ENCODE peak calls at places on chromosomes 7 and 10, in four cellular contexts. N is GM12891, S is K562, H is GM12878. A is an unnamed sample.

GRCh38 chr7:94913391-94913790 is 6.0 kb downstream of the PPP1R9A start:
- DNase-seq in N (no peak), S (no peak), H (no peak), A (no peak)

GRCh38 chr10:14822879-14823755 is 14.7 kb downstream of the CDNF start:
- DNase-seq in N (peak), S (no peak), H (no peak), A (peak)

GRCh38 chr10:44966129-44966815 is 6.7 kb downstream of the RASSF4 start:
- DNase-seq in N (no peak), S (no peak), H (no peak), A (no peak)

GRCh38 chr7:137895301-137896201 is 48.8 kb upstream of the DGKI start:
- DNase-seq in N (no peak), S (no peak), H (peak), A (peak)

GRCh38 chr10:123157210-123157609 is 3.0 kb downstream of the BUB3 start:
- DNase-seq in N (no peak), S (no peak), H (no peak), A (no peak)

GRCh38 chr10:89250814-89251416 is 660 bp downstream of the LIPA start:
- DNase-seq in N (no peak), S (no peak), H (no peak), A (no peak)

GRCh38 chr7:106736123-106736507 is 75.2 kb upstream of the CCDC71L start:
- DNase-seq in N (no peak), S (no peak), H (no peak), A (no peak)

GRCh38 chr7:135160858-135161653 is 9.5 kb downstream of the CYREN start:
- DNase-seq in N (no peak), S (peak), H (no peak), A (no peak)

GRCh38 chr10:6068422-6068821 is 6.3 kb upstream of the IL2RA start:
- DNase-seq in N (no peak), S (no peak), H (no peak), A (peak)

GRCh38 chr7:112383671-112384417 is 66.4 kb upstream of the IFRD1 start:
- DNase-seq in N (no peak), S (no peak), H (no peak), A (no peak)

GRCh38 chr10:2508971-2509605 is 558.3 kb upstream of the PFKP start:
- DNase-seq in N (no peak), S (no peak), H (no peak), A (no peak)

GRCh38 chr7:55074008-55074499 is 55.2 kb downstream of the EGFR start:
- DNase-seq in N (peak), S (no peak), H (peak), A (no peak)

GRCh38 chr7:130891254-130892094 is 157.5 kb upstream of the KLF14 start:
- DNase-seq in N (no peak), S (no peak), H (no peak), A (no peak)

GRCh38 chr7:27129729-27130539 is 623 bp downstream of the HOXA4 start:
- DNase-seq in N (no peak), S (no peak), H (no peak), A (no peak)

GRCh38 chr10:47311193-47311899 is 10.9 kb upstream of the GDF2 start:
- DNase-seq in N (no peak), S (peak), H (no peak), A (peak)

GRCh38 chr7:133746847-133747246 is 380.3 kb upstream of the LRGUK start:
- DNase-seq in N (no peak), S (no peak), H (no peak), A (no peak)

GRCh38 chr7:22477876-22478450 is 22.0 kb downstream of the STEAP1B start:
- DNase-seq in N (no peak), S (no peak), H (no peak), A (no peak)

GRCh38 chr7:5677538-5678294 is 103.7 kb downstream of the RNF216 start:
- DNase-seq in N (no peak), S (peak), H (no peak), A (peak)

GRCh38 chr7:131544449-131545425 is 11.7 kb downstream of the PODXL start:
- DNase-seq in N (no peak), S (peak), H (no peak), A (no peak)

GRCh38 chr10:78829570-78829969 is 239.2 kb upstream of the ZMIZ1 start:
- DNase-seq in N (no peak), S (no peak), H (no peak), A (no peak)

GRCh38 chr10:128268015-128268722 is 141.9 kb upstream of the MKI67 start:
- DNase-seq in N (peak), S (peak), H (no peak), A (peak)

GRCh38 chr10:24826022-24826421 is 102.3 kb upstream of the ARHGAP21 start:
- DNase-seq in N (no peak), S (no peak), H (no peak), A (no peak)

GRCh38 chr10:32171213-32171612 is 115.0 kb upstream of the KIF5B start:
- DNase-seq in N (no peak), S (no peak), H (no peak), A (no peak)

GRCh38 chr10:59654007-59654406 is 55.6 kb downstream of the SLC16A9 start:
- DNase-seq in N (no peak), S (no peak), H (no peak), A (no peak)

GRCh38 chr7:55286666-55287065 is 78.5 kb upstream of the LANCL2 start:
- DNase-seq in N (no peak), S (no peak), H (no peak), A (no peak)

GRCh38 chr10:110353244-110354119 is 48.8 kb upstream of the SMNDC1 start:
- DNase-seq in N (no peak), S (peak), H (no peak), A (no peak)

GRCh38 chr7:105461518-105461917 is 60.6 kb downstream of the PUS7 start:
- DNase-seq in N (no peak), S (no peak), H (no peak), A (no peak)

GRCh38 chr7:29346574-29346973 is 152.0 kb downstream of the CHN2 start:
- DNase-seq in N (no peak), S (no peak), H (no peak), A (no peak)

GRCh38 chr7:79930604-79931003 is 204.0 kb upstream of the GNAI1 start:
- DNase-seq in N (no peak), S (no peak), H (no peak), A (no peak)

GRCh38 chr7:157383868-157384267 is 47.1 kb downstream of the DNAJB6 start:
- DNase-seq in N (no peak), S (no peak), H (no peak), A (no peak)

GRCh38 chr10:90195288-90195840 is 494.0 kb downstream of the KIF20B start:
- DNase-seq in N (no peak), S (no peak), H (no peak), A (no peak)

GRCh38 chr10:78578929-78579328 is 489.8 kb upstream of the ZMIZ1 start:
- DNase-seq in N (peak), S (no peak), H (peak), A (peak)

GRCh38 chr10:123896217-123896927 is 4.8 kb upstream of the CPXM2 start:
- DNase-seq in N (no peak), S (no peak), H (no peak), A (no peak)

GRCh38 chr10:5560844-5561703 is 36.3 kb downstream of the CALML3 start:
- DNase-seq in N (no peak), S (no peak), H (no peak), A (no peak)

GRCh38 chr10:83352588-83352987 is 786.7 kb upstream of the GHITM start:
- DNase-seq in N (no peak), S (no peak), H (no peak), A (no peak)

GRCh38 chr10:28985137-28985885 is 303.6 kb upstream of the LYZL1 start:
- DNase-seq in N (no peak), S (no peak), H (no peak), A (no peak)

GRCh38 chr10:11197854-11198253 is 180.2 kb downstream of the CELF2 start:
- DNase-seq in N (no peak), S (no peak), H (no peak), A (no peak)

GRCh38 chr10:52900564-52900963 is 128.0 kb upstream of the MBL2 start:
- DNase-seq in N (no peak), S (no peak), H (peak), A (no peak)

GRCh38 chr10:64103750-64104149 is 582.5 kb downstream of the REEP3 start:
- DNase-seq in N (no peak), S (no peak), H (no peak), A (no peak)

GRCh38 chr7:2513702-2514101 is 5.9 kb upstream of the LFNG start:
- DNase-seq in N (no peak), S (no peak), H (no peak), A (no peak)

GRCh38 chr7:2514473-2515423 is 4.8 kb upstream of the LFNG start:
- DNase-seq in N (no peak), S (no peak), H (no peak), A (no peak)

GRCh38 chr7:2516194-2516555 is 3.4 kb upstream of the LFNG start:
- DNase-seq in N (no peak), S (no peak), H (no peak), A (no peak)

GRCh38 chr7:2517004-2517403 is 2.6 kb upstream of the LFNG start:
- DNase-seq in N (no peak), S (no peak), H (no peak), A (no peak)

DNA sequence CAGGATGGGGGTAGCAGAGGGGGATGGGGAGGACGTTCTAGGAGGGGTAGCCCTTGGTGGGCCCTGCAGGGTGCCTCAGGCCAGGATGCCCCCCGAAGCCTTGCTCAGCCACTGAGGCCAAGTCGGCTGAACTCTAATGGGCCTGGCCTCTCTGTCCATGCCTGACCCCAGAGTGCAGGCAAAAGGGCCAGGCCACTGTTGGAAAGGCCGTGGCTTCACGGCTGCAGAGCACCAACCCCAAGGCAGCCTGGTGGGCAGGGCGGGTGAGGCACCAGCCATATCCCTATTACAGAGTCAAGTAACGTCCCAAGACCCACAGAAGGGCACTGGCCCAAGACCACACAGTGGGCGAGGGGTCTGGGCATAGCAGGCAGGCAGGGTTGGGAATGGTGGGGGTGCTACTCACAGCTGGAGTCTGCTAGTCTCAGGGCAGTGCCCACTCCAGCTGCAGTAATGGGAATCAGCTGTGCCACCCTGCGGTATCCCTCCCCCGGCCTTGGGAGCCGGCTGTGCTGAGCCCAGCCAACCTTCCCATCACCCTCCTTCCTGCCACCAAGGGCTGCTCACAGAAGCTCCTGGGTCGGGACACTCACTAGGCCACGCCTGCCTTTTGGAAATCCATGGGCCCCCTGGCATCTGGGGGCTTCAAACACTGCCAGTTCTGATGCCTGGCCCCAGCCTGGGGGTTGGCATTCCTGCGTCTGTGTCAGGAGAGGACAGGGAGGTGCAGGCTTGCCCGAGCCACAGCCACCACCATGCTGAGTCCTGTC is 4.0 kb upstream of the LFNG start:
- DNase-seq in N (no peak), S (no peak), H (no peak), A (no peak)
- TF ChIP-seq SPI1 in N (no peak), S (no peak), H (no peak), A (no peak)

DNA sequence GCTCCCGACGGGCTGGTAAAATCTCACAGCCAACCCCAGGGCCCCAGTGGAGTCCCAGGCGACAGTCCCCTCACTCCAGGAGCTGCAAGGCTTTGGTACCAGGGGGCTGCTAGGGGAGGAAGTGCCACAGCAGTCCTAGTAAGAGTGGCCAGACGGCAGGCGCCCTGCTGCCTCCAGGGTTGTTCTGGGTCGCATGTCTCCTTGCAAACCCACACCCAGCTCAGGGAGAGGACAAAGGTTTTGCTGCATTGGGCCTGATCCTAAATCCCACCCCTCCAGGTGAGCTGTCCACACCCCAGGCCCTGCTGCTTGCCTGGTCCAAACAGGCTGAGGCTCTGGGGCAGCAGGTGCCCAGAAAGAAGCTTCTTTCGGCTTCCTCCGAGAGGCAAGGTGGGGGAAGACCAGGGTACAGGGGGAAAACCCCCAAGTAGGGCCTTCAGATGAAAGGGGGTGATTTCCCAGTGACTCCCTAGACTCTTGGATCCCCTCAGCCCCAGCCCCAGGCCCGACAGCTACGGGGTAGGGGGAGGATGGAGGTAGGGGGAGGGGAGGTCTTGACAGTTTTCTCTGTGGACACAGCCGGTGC is 4.2 kb upstream of the KCP start:
- DNase-seq in N (no peak), S (no peak), H (no peak), A (no peak)
- TF ChIP-seq SPI1 in N (peak), S (peak), H (peak), A (peak)

GRCh38 chr7:136594739-136595144 is 273.7 kb upstream of the CHRM2 start:
- DNase-seq in N (no peak), S (no peak), H (no peak), A (no peak)
- TF ChIP-seq SPI1 in N (no peak), S (no peak), H (no peak), A (no peak)

GRCh38 chr7:151315038-151315655 is 26.5 kb upstream of the NUB1 start:
- DNase-seq in N (peak), S (peak), H (peak), A (peak)

GRCh38 chr7:151313857-151314256 is 27.8 kb upstream of the NUB1 start:
- DNase-seq in N (no peak), S (no peak), H (no peak), A (no peak)

GRCh38 chr7:151319189-151319588 is 22.4 kb upstream of the NUB1 start:
- DNase-seq in N (no peak), S (no peak), H (no peak), A (no peak)

GRCh38 chr7:151317936-151318335 is 23.7 kb upstream of the NUB1 start:
- DNase-seq in N (no peak), S (no peak), H (no peak), A (no peak)

DNA sequence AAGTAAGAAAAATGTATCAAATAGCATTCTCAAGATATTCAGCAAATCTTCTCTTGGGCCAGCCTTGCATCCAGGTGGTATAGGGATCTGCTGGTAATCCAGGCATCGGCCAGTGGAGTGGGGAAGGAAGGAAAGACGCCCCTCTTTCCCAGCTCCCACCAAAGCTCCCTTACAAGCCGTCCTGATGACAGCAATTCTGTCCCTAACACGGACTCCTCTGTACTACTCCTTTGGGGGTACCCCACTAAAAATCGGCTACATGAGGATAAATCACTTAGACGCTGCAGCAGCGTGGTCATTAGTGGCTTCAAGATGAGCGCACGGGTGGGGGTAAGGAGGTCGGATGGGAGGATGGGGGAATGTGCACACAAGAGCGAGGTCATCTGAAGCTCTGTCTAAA is 24.7 kb upstream of the NUB1 start:
- DNase-seq in N (no peak), S (no peak), H (no peak), A (no peak)
- TF ChIP-seq SPI1 in N (no peak), S (no peak), H (no peak), A (no peak)

A was measured in HL-60.